ENCODE peak calls at places on chromosomes 5 and 9, in six cellular contexts. U is heart right ventricle, I is hepatocyte, A is PC-3, G is left ventricle myocardium inferior, Z is IMR-90. K is an unnamed sample.

GRCh38 chr5:169099801-169100734 is 200.9 kb downstream of the SLIT3 start:
- DNase-seq in U (no peak), I (no peak), A (no peak), G (no peak), Z (no peak), K (no peak)

GRCh38 chr5:170643591-170643990 is 139.8 kb downstream of the KCNIP1 start:
- DNase-seq in U (no peak), I (no peak), A (no peak), G (no peak), Z (no peak), K (no peak)

GRCh38 chr9:126367139-126367538 is 40.5 kb downstream of the MVB12B start:
- DNase-seq in U (no peak), I (no peak), A (no peak), G (no peak), Z (no peak), K (no peak)

GRCh38 chr5:17444496-17444895 is 53.5 kb upstream of the TAF11L2 start:
- DNase-seq in U (no peak), I (no peak), A (peak), G (no peak), Z (peak), K (no peak)

GRCh38 chr9:97052735-97053134 is 13.8 kb upstream of the CTSV start:
- DNase-seq in U (no peak), I (no peak), A (no peak), G (no peak), Z (no peak), K (no peak)

GRCh38 chr5:176873541-176874172 is 25.5 kb downstream of the HK3 start:
- DNase-seq in U (no peak), I (no peak), A (no peak), G (no peak), Z (no peak), K (no peak)

GRCh38 chr5:1998716-1999317 is 116.1 kb upstream of the IRX4 start:
- DNase-seq in U (no peak), I (no peak), A (no peak), G (no peak), Z (no peak), K (no peak)

GRCh38 chr5:8908055-8908683 is 637.7 kb downstream of the SEMA5A start:
- DNase-seq in U (no peak), I (peak), A (peak), G (no peak), Z (peak), K (no peak)

GRCh38 chr5:72252574-72253155 is 67.4 kb downstream of the MRPS27 start:
- DNase-seq in U (no peak), I (no peak), A (peak), G (no peak), Z (no peak), K (no peak)

GRCh38 chr5:179801304-179802206 is 5.1 kb downstream of the MGAT4B start:
- DNase-seq in U (peak), I (peak), A (no peak), G (peak), Z (peak), K (no peak)

GRCh38 chr9:78030553-78031270 is 899 bp downstream of the GNAQ start:
- DNase-seq in U (peak), I (peak), A (no peak), G (peak), Z (peak), K (no peak)

GRCh38 chr5:37737326-37738056 is 102.3 kb downstream of the GDNF start:
- DNase-seq in U (no peak), I (no peak), A (no peak), G (no peak), Z (no peak), K (no peak)

GRCh38 chr9:91053824-91054223 is 252.2 kb downstream of the SYK start:
- DNase-seq in U (no peak), I (no peak), A (no peak), G (no peak), Z (no peak), K (no peak)

GRCh38 chr9:70519912-70520724 is 105.7 kb upstream of the KLF9 start:
- DNase-seq in U (no peak), I (no peak), A (no peak), G (no peak), Z (no peak), K (no peak)

GRCh38 chr5:109563692-109564091 is 126.0 kb upstream of the MAN2A1 start:
- DNase-seq in U (no peak), I (no peak), A (no peak), G (no peak), Z (no peak), K (no peak)

GRCh38 chr5:125424374-125424773 is 677.9 kb upstream of the ZNF608 start:
- DNase-seq in U (no peak), I (no peak), A (no peak), G (no peak), Z (no peak), K (no peak)

GRCh38 chr9:136439550-136440408 is at the start of gene INPP5E:
- DNase-seq in U (peak), I (peak), A (peak), G (peak), Z (peak), K (no peak)

GRCh38 chr9:36101916-36102741 is 34.4 kb upstream of the GLIPR2 start:
- DNase-seq in U (no peak), I (peak), A (peak), G (no peak), Z (peak), K (peak)

GRCh38 chr9:95852059-95853032 is 23.1 kb upstream of the ERCC6L2 start:
- DNase-seq in U (no peak), I (no peak), A (peak), G (no peak), Z (peak), K (peak)

GRCh38 chr5:151896041-151896691 is 28.5 kb downstream of the GLRA1 start:
- DNase-seq in U (no peak), I (peak), A (peak), G (no peak), Z (peak), K (no peak)

GRCh38 chr9:83599071-83599470 is 23.9 kb upstream of the IDNK start:
- DNase-seq in U (no peak), I (no peak), A (no peak), G (no peak), Z (no peak), K (no peak)

GRCh38 chr9:25678147-25678666 is at the start of gene TUSC1:
- DNase-seq in U (peak), I (peak), A (peak), G (peak), Z (peak), K (no peak)

GRCh38 chr5:17951392-17952169 is 317.3 kb downstream of the TAF11L14 start:
- DNase-seq in U (no peak), I (peak), A (peak), G (no peak), Z (no peak), K (no peak)

GRCh38 chr5:82107277-82107676 is 135.5 kb downstream of the ATG10 start:
- DNase-seq in U (no peak), I (peak), A (peak), G (no peak), Z (peak), K (no peak)

GRCh38 chr5:5481206-5481605 is 58.7 kb downstream of the ICE1 start:
- DNase-seq in U (no peak), I (no peak), A (no peak), G (no peak), Z (no peak), K (no peak)

GRCh38 chr9:6598249-6598725 is 47.2 kb downstream of the GLDC start:
- DNase-seq in U (no peak), I (no peak), A (no peak), G (no peak), Z (peak), K (no peak)

GRCh38 chr5:16935271-16936149 is 578 bp downstream of the MYO10 start:
- DNase-seq in U (peak), I (peak), A (peak), G (no peak), Z (no peak), K (no peak)

GRCh38 chr9:69919461-69920061 is 98.9 kb downstream of the CFAP95 start:
- DNase-seq in U (peak), I (peak), A (peak), G (no peak), Z (peak), K (peak)

GRCh38 chr5:92916036-92916435 is 665.0 kb downstream of the NR2F1-AS1 start:
- DNase-seq in U (no peak), I (peak), A (peak), G (no peak), Z (peak), K (no peak)

GRCh38 chr9:114282926-114283325 is 40.0 kb upstream of the ORM1 start:
- DNase-seq in U (no peak), I (peak), A (no peak), G (peak), Z (peak), K (peak)

GRCh38 chr9:22363421-22363887 is 83.2 kb upstream of the DMRTA1 start:
- DNase-seq in U (no peak), I (peak), A (no peak), G (no peak), Z (no peak), K (no peak)

GRCh38 chr9:90642570-90643539 is at the start of gene DIRAS2:
- DNase-seq in U (peak), I (peak), A (peak), G (peak), Z (peak), K (peak)

GRCh38 chr9:126225611-126226609 is 100.7 kb upstream of the MVB12B start:
- DNase-seq in U (no peak), I (no peak), A (no peak), G (no peak), Z (no peak), K (no peak)

GRCh38 chr9:121840838-121841760 is 189.7 kb downstream of the DAB2IP start:
- DNase-seq in U (no peak), I (no peak), A (no peak), G (no peak), Z (no peak), K (no peak)

GRCh38 chr9:70959366-70959765 is 162.1 kb downstream of the TRPM3 start:
- DNase-seq in U (no peak), I (no peak), A (no peak), G (no peak), Z (no peak), K (no peak)

GRCh38 chr5:82594097-82594496 is 315.9 kb upstream of the RPS23 start:
- DNase-seq in U (no peak), I (peak), A (peak), G (no peak), Z (peak), K (no peak)

GRCh38 chr5:172791726-172792445 is 20.9 kb upstream of the DUSP1 start:
- DNase-seq in U (no peak), I (no peak), A (no peak), G (no peak), Z (peak), K (no peak)

GRCh38 chr5:107635276-107635675 is 35.5 kb downstream of the EFNA5 start:
- DNase-seq in U (no peak), I (no peak), A (no peak), G (no peak), Z (no peak), K (no peak)

DNA sequence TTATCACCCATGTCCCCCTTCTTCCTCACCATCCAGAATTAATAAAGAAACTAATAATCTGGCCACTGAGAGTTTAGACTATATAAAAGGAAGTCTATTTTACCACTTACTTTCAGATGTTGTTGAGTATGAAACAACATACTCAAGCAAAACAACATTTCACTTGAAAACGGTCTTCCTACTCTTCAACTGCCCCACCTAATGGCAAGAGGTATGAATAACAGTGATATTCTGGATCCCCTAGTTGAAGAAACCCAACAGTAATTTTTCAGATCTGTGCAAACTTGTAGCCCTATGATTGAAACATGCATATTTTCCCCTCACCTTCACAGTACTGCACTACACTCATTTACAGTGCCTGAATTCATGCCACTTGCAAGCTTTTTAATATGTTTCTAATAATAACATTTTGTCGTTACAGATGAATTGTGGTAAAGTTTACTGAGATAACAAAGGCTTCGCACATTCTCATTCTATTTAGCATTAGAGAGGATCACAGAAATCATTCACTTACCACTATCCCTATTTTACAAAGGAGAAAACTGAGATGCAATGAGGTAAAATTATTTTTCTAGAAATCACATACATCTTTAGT is 267.9 kb upstream of the PDE4D start:
- DNase-seq in U (no peak), I (peak), A (peak), G (no peak), Z (peak), K (no peak)
- TF ChIP-seq CTCF in U (no peak), I (peak), A (peak), G (peak), Z (peak), K (peak)

GRCh38 chr5:55993628-55994501 is 898 bp downstream of the IL6ST start:
- DNase-seq in U (no peak), I (no peak), A (peak), G (no peak), Z (no peak), K (no peak)
- H3K27ac ChIP-seq in U (peak), I (peak), A (peak), G (peak), Z (peak), K (peak)

DNA sequence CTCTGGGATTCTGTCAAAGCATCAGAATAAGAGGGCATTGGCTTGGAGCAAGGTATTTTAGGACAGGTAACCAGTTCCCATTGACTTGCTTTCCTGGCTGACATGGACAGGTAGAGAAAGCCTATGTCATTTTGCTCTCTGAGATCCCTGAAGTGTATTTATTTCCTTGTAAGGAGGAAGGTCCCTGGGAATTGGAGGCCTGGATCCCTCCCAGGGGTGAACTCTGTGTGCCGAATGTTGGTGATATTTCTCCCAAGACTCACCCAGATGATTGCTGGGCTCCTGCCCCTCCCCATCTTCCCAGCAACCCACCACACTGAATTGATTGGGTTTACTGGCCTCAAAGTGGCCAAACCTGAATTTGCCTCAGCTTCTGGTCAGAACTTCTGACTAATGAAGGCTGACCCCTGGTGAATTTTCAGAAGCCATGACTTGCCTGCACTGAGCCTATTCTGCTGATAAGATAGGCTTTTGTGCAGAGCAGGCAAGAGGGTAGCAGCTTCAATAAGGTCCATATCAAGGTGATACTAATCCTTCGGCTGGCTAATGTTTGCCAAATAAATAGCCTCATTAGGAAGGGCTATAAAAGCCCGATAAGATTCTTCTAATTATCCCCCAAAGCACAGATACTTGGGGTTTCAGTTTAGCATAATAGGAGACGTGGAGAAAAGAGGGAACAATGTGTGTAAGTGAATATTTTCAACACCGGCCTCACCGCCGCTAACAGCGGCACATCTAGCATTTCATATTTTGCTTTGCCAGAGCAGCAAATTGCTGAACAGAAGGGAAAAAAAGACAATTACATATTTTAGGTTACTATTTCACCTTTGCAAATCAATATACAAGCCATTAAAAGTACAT is 152.9 kb upstream of the PITX1 start:
- DNase-seq in U (no peak), I (peak), A (peak), G (no peak), Z (peak), K (no peak)
- TF ChIP-seq CTCF in U (no peak), I (peak), A (peak), G (no peak), Z (no peak), K (peak)

DNA sequence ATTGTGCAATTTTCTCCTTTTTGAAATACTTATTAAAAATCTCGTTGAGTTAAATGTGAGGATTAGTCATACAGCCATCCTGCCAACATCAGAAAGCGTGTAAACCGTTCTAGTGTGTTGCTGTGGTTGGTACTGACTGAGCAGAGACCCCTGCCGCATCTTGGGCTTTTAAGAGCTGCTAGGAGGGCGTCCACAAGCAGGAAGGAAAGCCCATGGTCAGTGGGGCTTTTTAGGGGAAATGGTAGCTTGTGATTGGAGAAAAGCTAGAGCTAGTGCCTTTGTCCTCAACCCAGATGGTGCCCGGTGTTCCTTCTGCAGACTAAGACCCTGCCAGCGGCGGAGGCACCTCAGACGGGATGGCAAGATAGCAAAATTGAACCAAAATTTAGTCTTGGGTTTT is 1.4 kb downstream of the SDHA start:
- DNase-seq in U (no peak), I (no peak), A (peak), G (no peak), Z (peak), K (no peak)
- H3K27ac ChIP-seq in U (peak), I (no peak), A (peak), G (peak), Z (peak), K (no peak)

GRCh38 chr5:95621839-95622629 is 2.1 kb downstream of the GPR150 start:
- DNase-seq in U (no peak), I (no peak), A (no peak), G (no peak), Z (no peak), K (no peak)

GRCh38 chr5:95619096-95619495 is 791 bp upstream of the GPR150 start:
- DNase-seq in U (no peak), I (no peak), A (no peak), G (no peak), Z (peak), K (no peak)

GRCh38 chr5:95619518-95620029 is 313 bp upstream of the GPR150 start:
- DNase-seq in U (no peak), I (no peak), A (no peak), G (no peak), Z (no peak), K (no peak)

GRCh38 chr5:95620030-95620869 is at the start of gene GPR150:
- DNase-seq in U (peak), I (peak), A (peak), G (peak), Z (peak), K (no peak)

DNA sequence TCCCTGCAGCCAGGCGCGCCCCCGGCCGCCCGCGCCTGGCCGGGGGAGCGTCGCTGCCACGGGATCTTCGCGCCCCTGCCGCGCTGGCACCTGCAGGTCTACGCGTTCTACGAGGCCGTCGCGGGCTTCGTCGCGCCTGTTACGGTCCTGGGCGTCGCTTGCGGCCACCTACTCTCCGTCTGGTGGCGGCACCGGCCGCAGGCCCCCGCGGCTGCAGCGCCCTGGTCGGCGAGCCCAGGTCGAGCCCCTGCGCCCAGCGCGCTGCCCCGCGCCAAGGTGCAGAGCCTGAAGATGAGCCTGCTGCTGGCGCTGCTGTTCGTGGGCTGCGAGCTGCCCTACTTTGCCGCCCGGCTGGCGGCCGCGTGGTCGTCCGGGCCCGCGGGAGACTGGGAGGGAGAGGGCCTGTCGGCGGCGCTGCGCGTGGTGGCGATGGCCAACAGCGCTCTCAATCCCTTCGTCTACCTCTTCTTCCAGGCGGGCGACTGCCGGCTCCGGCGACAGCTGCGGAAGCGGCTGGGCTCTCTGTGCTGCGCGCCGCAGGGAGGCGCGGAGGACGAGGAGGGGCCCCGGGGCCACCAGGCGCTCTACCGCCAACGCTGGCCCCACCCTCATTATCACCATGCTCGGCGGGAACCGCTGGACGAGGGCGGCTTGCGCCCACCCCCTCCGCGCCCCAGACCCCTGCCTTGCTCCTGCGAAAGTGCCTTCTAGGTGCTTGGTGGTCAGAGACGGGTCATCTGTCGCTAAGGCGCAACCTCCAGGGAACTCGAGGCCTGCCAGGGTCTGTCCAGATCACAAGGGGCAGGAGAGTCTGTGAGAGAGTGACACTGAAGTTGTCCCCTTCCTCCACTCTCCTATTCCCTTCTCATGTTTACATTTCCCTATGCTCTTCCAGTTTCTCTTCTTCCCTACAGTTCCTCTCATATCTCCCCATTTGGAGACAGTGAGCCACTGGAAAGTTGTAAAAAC is 1.3 kb downstream of the GPR150 start:
- DNase-seq in U (no peak), I (peak), A (no peak), G (peak), Z (no peak), K (no peak)
- TF ChIP-seq CTCF in U (no peak), I (peak), A (no peak), G (no peak), Z (peak), K (no peak)

GRCh38 chr9:133369923-133370322 is 5.9 kb downstream of the SURF4 start:
- DNase-seq in U (no peak), I (no peak), A (no peak), G (no peak), Z (no peak), K (no peak)
- H3K27ac ChIP-seq in U (no peak), I (peak), A (no peak), G (no peak), Z (no peak), K (no peak)

K was measured in AG04450.